ENCODE peak calls at places on chromosome 18, in four cellular contexts. One of them, this sample, is unnamed.

GRCh38 chr18:49949991-49950395 is 136.7 kb upstream of the ACAA2 start:
- DNase-seq in stimulated activated CD8-positive, alpha-beta memory T cell treated with anti-CD3 and anti-CD28 coated beads, Interleukin-2, amount 100 ng/mL, for 1 hour: no peak
- DNase-seq in A549: no peak
- DNase-seq in WTC11: no peak
- DNase-seq in this sample: no peak

GRCh38 chr18:22455425-22456150 is 37.9 kb upstream of the CTAGE1 start:
- DNase-seq in stimulated activated CD8-positive, alpha-beta memory T cell treated with anti-CD3 and anti-CD28 coated beads, Interleukin-2, amount 100 ng/mL, for 1 hour: no peak
- DNase-seq in A549: no peak
- DNase-seq in WTC11: no peak
- DNase-seq in this sample: no peak

GRCh38 chr18:56214706-56215105 is 423.7 kb downstream of the TXNL1 start:
- DNase-seq in stimulated activated CD8-positive, alpha-beta memory T cell treated with anti-CD3 and anti-CD28 coated beads, Interleukin-2, amount 100 ng/mL, for 1 hour: no peak
- DNase-seq in A549: no peak
- DNase-seq in WTC11: no peak
- DNase-seq in this sample: no peak

GRCh38 chr18:55634545-55634944 is 46.6 kb upstream of the TCF4 start:
- DNase-seq in stimulated activated CD8-positive, alpha-beta memory T cell treated with anti-CD3 and anti-CD28 coated beads, Interleukin-2, amount 100 ng/mL, for 1 hour: no peak
- DNase-seq in A549: no peak
- DNase-seq in WTC11: no peak
- DNase-seq in this sample: no peak

GRCh38 chr18:34297287-34297686 is 72.6 kb upstream of the NOL4 start:
- DNase-seq in stimulated activated CD8-positive, alpha-beta memory T cell treated with anti-CD3 and anti-CD28 coated beads, Interleukin-2, amount 100 ng/mL, for 1 hour: no peak
- DNase-seq in A549: no peak
- DNase-seq in WTC11: no peak
- DNase-seq in this sample: no peak

GRCh38 chr18:23727707-23728493 is 38.6 kb downstream of the LAMA3 start:
- DNase-seq in stimulated activated CD8-positive, alpha-beta memory T cell treated with anti-CD3 and anti-CD28 coated beads, Interleukin-2, amount 100 ng/mL, for 1 hour: no peak
- DNase-seq in A549: no peak
- DNase-seq in WTC11: no peak
- DNase-seq in this sample: no peak

GRCh38 chr18:12862467-12862866 is 21.6 kb downstream of the PTPN2 start:
- DNase-seq in stimulated activated CD8-positive, alpha-beta memory T cell treated with anti-CD3 and anti-CD28 coated beads, Interleukin-2, amount 100 ng/mL, for 1 hour: no peak
- DNase-seq in A549: no peak
- DNase-seq in WTC11: peak
- DNase-seq in this sample: no peak

GRCh38 chr18:55345103-55345950 is 242.7 kb downstream of the TCF4 start:
- DNase-seq in stimulated activated CD8-positive, alpha-beta memory T cell treated with anti-CD3 and anti-CD28 coated beads, Interleukin-2, amount 100 ng/mL, for 1 hour: no peak
- DNase-seq in A549: no peak
- DNase-seq in WTC11: no peak
- DNase-seq in this sample: no peak

GRCh38 chr18:12308386-12309100 is 502 bp downstream of the TUBB6 start:
- DNase-seq in stimulated activated CD8-positive, alpha-beta memory T cell treated with anti-CD3 and anti-CD28 coated beads, Interleukin-2, amount 100 ng/mL, for 1 hour: no peak
- DNase-seq in A549: peak
- DNase-seq in WTC11: peak
- DNase-seq in this sample: no peak

GRCh38 chr18:39842042-39842791 is 2112.8 kb upstream of the PIK3C3 start:
- DNase-seq in stimulated activated CD8-positive, alpha-beta memory T cell treated with anti-CD3 and anti-CD28 coated beads, Interleukin-2, amount 100 ng/mL, for 1 hour: no peak
- DNase-seq in A549: no peak
- DNase-seq in WTC11: peak
- DNase-seq in this sample: no peak

GRCh38 chr18:68608861-68609465 is 105.9 kb downstream of the TMX3 start:
- DNase-seq in stimulated activated CD8-positive, alpha-beta memory T cell treated with anti-CD3 and anti-CD28 coated beads, Interleukin-2, amount 100 ng/mL, for 1 hour: no peak
- DNase-seq in A549: no peak
- DNase-seq in WTC11: no peak
- DNase-seq in this sample: peak

GRCh38 chr18:35939166-35939565 is 33.3 kb upstream of the RMP24 start:
- DNase-seq in stimulated activated CD8-positive, alpha-beta memory T cell treated with anti-CD3 and anti-CD28 coated beads, Interleukin-2, amount 100 ng/mL, for 1 hour: no peak
- DNase-seq in A549: no peak
- DNase-seq in WTC11: peak
- DNase-seq in this sample: no peak

GRCh38 chr18:44709297-44710117 is 28.8 kb downstream of the SETBP1 start:
- DNase-seq in stimulated activated CD8-positive, alpha-beta memory T cell treated with anti-CD3 and anti-CD28 coated beads, Interleukin-2, amount 100 ng/mL, for 1 hour: no peak
- DNase-seq in A549: no peak
- DNase-seq in WTC11: no peak
- DNase-seq in this sample: no peak

GRCh38 chr18:27428120-27428519 is 243.0 kb upstream of the CHST9 start:
- DNase-seq in stimulated activated CD8-positive, alpha-beta memory T cell treated with anti-CD3 and anti-CD28 coated beads, Interleukin-2, amount 100 ng/mL, for 1 hour: no peak
- DNase-seq in A549: no peak
- DNase-seq in WTC11: peak
- DNase-seq in this sample: no peak